ENCODE peak calls at places on chromosomes 16 and 17, in six cellular contexts. One of them, this sample, is unnamed.

GRCh38 chr16:66603537-66604375 is 748 bp upstream of the CMTM3 start:
- DNase-seq in activated T-cell treated with anti-CD3 and anti-CD28 coated beads, Interleukin-2, amount 50 U/mL, for 72 hours: peak
- DNase-seq in uterus: peak
- DNase-seq in Right ventricle myocardium superior: peak
- DNase-seq in CD14-positive monocyte: peak
- DNase-seq in heart left ventricle: peak
- DNase-seq in this sample: no peak

GRCh38 chr17:7748098-7748775 is 30.7 kb downstream of the DNAH2 start:
- DNase-seq in activated T-cell treated with anti-CD3 and anti-CD28 coated beads, Interleukin-2, amount 50 U/mL, for 72 hours: no peak
- DNase-seq in uterus: no peak
- DNase-seq in Right ventricle myocardium superior: no peak
- DNase-seq in CD14-positive monocyte: no peak
- DNase-seq in heart left ventricle: no peak
- DNase-seq in this sample: no peak

GRCh38 chr17:34424814-34425490 is 61.9 kb upstream of the CCL1 start:
- DNase-seq in activated T-cell treated with anti-CD3 and anti-CD28 coated beads, Interleukin-2, amount 50 U/mL, for 72 hours: no peak
- DNase-seq in uterus: no peak
- DNase-seq in Right ventricle myocardium superior: no peak
- DNase-seq in CD14-positive monocyte: no peak
- DNase-seq in heart left ventricle: no peak
- DNase-seq in this sample: no peak

GRCh38 chr16:85662976-85663830 is 25.6 kb downstream of the GINS2 start:
- DNase-seq in activated T-cell treated with anti-CD3 and anti-CD28 coated beads, Interleukin-2, amount 50 U/mL, for 72 hours: no peak
- DNase-seq in uterus: no peak
- DNase-seq in Right ventricle myocardium superior: no peak
- DNase-seq in CD14-positive monocyte: no peak
- DNase-seq in heart left ventricle: no peak
- DNase-seq in this sample: no peak

GRCh38 chr16:60945225-60945624 is 1091.0 kb downstream of the CDH8 start:
- DNase-seq in activated T-cell treated with anti-CD3 and anti-CD28 coated beads, Interleukin-2, amount 50 U/mL, for 72 hours: no peak
- DNase-seq in uterus: no peak
- DNase-seq in Right ventricle myocardium superior: no peak
- DNase-seq in CD14-positive monocyte: no peak
- DNase-seq in heart left ventricle: no peak
- DNase-seq in this sample: no peak

GRCh38 chr16:70252355-70252988 is 732 bp upstream of the EXOSC6 start:
- DNase-seq in activated T-cell treated with anti-CD3 and anti-CD28 coated beads, Interleukin-2, amount 50 U/mL, for 72 hours: peak
- DNase-seq in uterus: no peak
- DNase-seq in Right ventricle myocardium superior: no peak
- DNase-seq in CD14-positive monocyte: no peak
- DNase-seq in heart left ventricle: no peak
- DNase-seq in this sample: no peak

GRCh38 chr16:57477531-57478202 is 8.6 kb downstream of the DOK4 start:
- DNase-seq in activated T-cell treated with anti-CD3 and anti-CD28 coated beads, Interleukin-2, amount 50 U/mL, for 72 hours: no peak
- DNase-seq in uterus: no peak
- DNase-seq in Right ventricle myocardium superior: no peak
- DNase-seq in CD14-positive monocyte: no peak
- DNase-seq in heart left ventricle: no peak
- DNase-seq in this sample: no peak

GRCh38 chr17:78351449-78352006 is 8.3 kb downstream of the SOCS3 start:
- DNase-seq in activated T-cell treated with anti-CD3 and anti-CD28 coated beads, Interleukin-2, amount 50 U/mL, for 72 hours: no peak
- DNase-seq in uterus: peak
- DNase-seq in Right ventricle myocardium superior: peak
- DNase-seq in CD14-positive monocyte: peak
- DNase-seq in heart left ventricle: peak
- DNase-seq in this sample: peak

GRCh38 chr17:29390856-29391631 is 881 bp downstream of the TAOK1 start:
- DNase-seq in activated T-cell treated with anti-CD3 and anti-CD28 coated beads, Interleukin-2, amount 50 U/mL, for 72 hours: peak
- DNase-seq in uterus: peak
- DNase-seq in Right ventricle myocardium superior: no peak
- DNase-seq in CD14-positive monocyte: peak
- DNase-seq in heart left ventricle: peak
- DNase-seq in this sample: no peak

GRCh38 chr17:66682293-66682692 is 152.6 kb upstream of the CACNG5 start:
- DNase-seq in activated T-cell treated with anti-CD3 and anti-CD28 coated beads, Interleukin-2, amount 50 U/mL, for 72 hours: no peak
- DNase-seq in uterus: no peak
- DNase-seq in Right ventricle myocardium superior: peak
- DNase-seq in CD14-positive monocyte: no peak
- DNase-seq in heart left ventricle: no peak
- DNase-seq in this sample: no peak

GRCh38 chr17:80893604-80894438 is 97.8 kb upstream of the CHMP6 start:
- DNase-seq in activated T-cell treated with anti-CD3 and anti-CD28 coated beads, Interleukin-2, amount 50 U/mL, for 72 hours: no peak
- DNase-seq in uterus: no peak
- DNase-seq in Right ventricle myocardium superior: no peak
- DNase-seq in CD14-positive monocyte: no peak
- DNase-seq in heart left ventricle: no peak
- DNase-seq in this sample: no peak

GRCh38 chr17:74245145-74245817 is 28.8 kb upstream of the DNAI2 start:
- DNase-seq in activated T-cell treated with anti-CD3 and anti-CD28 coated beads, Interleukin-2, amount 50 U/mL, for 72 hours: no peak
- DNase-seq in uterus: no peak
- DNase-seq in Right ventricle myocardium superior: no peak
- DNase-seq in CD14-positive monocyte: no peak
- DNase-seq in heart left ventricle: no peak
- DNase-seq in this sample: no peak

GRCh38 chr16:55759983-55760664 is 72.8 kb downstream of the CES1 start:
- DNase-seq in activated T-cell treated with anti-CD3 and anti-CD28 coated beads, Interleukin-2, amount 50 U/mL, for 72 hours: no peak
- DNase-seq in uterus: no peak
- DNase-seq in Right ventricle myocardium superior: peak
- DNase-seq in CD14-positive monocyte: no peak
- DNase-seq in heart left ventricle: peak
- DNase-seq in this sample: no peak

GRCh38 chr16:56551796-56552738 is 12.8 kb upstream of the MT4 start:
- DNase-seq in activated T-cell treated with anti-CD3 and anti-CD28 coated beads, Interleukin-2, amount 50 U/mL, for 72 hours: no peak
- DNase-seq in uterus: peak
- DNase-seq in Right ventricle myocardium superior: no peak
- DNase-seq in CD14-positive monocyte: no peak
- DNase-seq in heart left ventricle: peak
- DNase-seq in this sample: no peak

GRCh38 chr16:23252310-23252709 is 49.8 kb upstream of the SCNN1B start:
- DNase-seq in activated T-cell treated with anti-CD3 and anti-CD28 coated beads, Interleukin-2, amount 50 U/mL, for 72 hours: no peak
- DNase-seq in uterus: no peak
- DNase-seq in Right ventricle myocardium superior: no peak
- DNase-seq in CD14-positive monocyte: no peak
- DNase-seq in heart left ventricle: no peak
- DNase-seq in this sample: no peak

This sample was measured in RCC 7860.